ENCODE peak calls at places on chromosome 13, in seven cellular contexts. V, X, O, L, J, Y and Z are unnamed samples.

GRCh38 chr13:35987572-35988513 is 143.3 kb downstream of the DCLK1 start:
- DNase-seq in J (peak; percentile 75), O (no peak), V (no peak), X (no peak), Y (no peak), L (no peak), Z (peak; percentile 93)

GRCh38 chr13:37168151-37168550 is 62.7 kb upstream of the CSNK1A1L start:
- DNase-seq in Y (no peak), J (no peak), O (no peak), L (no peak), V (no peak), X (no peak), Z (no peak)

GRCh38 chr13:44904982-44905381 is 84.3 kb downstream of the NUFIP1 start:
- DNase-seq in Y (peak; percentile 88), L (peak; percentile 32), X (no peak), V (no peak), J (peak; percentile 28), O (peak; percentile 47), Z (peak; percentile 56)

GRCh38 chr13:113882266-113882627 is 18.4 kb upstream of the GAS6 start:
- DNase-seq in J (no peak), X (no peak), L (no peak), Y (no peak), O (no peak), V (no peak), Z (no peak)

GRCh38 chr13:101450749-101451130 is 1.7 kb upstream of the ITGBL1 start:
- DNase-seq in X (no peak), Y (no peak), L (no peak), V (no peak), O (no peak), J (no peak), Z (no peak)

GRCh38 chr13:66803759-66804456 is 426.2 kb downstream of the PCDH9 start:
- DNase-seq in L (no peak), X (no peak), V (no peak), Y (peak; percentile 50), O (no peak), J (peak; percentile 39), Z (peak; percentile 96)

GRCh38 chr13:25860862-25861261 is 191.0 kb downstream of the SHISA2 start:
- DNase-seq in J (no peak), O (no peak), X (no peak), Y (peak; percentile 75), L (no peak), V (no peak), Z (no peak)

GRCh38 chr13:79742923-79743322 is 262.0 kb downstream of the NDFIP2 start:
- DNase-seq in Y (no peak), V (no peak), J (no peak), O (no peak), X (no peak), L (no peak), Z (no peak)

GRCh38 chr13:97945342-97945741 is 8.1 kb upstream of the IPO5 start:
- DNase-seq in V (no peak), L (no peak), J (no peak), Y (peak; percentile 40), X (no peak), O (no peak), Z (no peak)

GRCh38 chr13:97855570-97855970 is 97.9 kb upstream of the IPO5 start:
- DNase-seq in L (peak; percentile 47), J (peak; percentile 73), X (no peak), Y (peak; percentile 88), O (peak; percentile 66), V (peak; percentile 88), Z (peak; percentile 79)

GRCh38 chr13:79519252-79519651 is 38.3 kb downstream of the NDFIP2 start:
- DNase-seq in Y (peak; percentile 79), J (no peak), O (no peak), X (no peak), V (no peak), L (no peak), Z (no peak)

GRCh38 chr13:108786578-108787100 is 157.2 kb downstream of the MYO16 start:
- DNase-seq in J (no peak), O (no peak), L (no peak), X (no peak), V (peak; percentile 20), Y (no peak), Z (peak; percentile 21)

GRCh38 chr13:113903361-113903760 is 39.5 kb upstream of the GAS6 start:
- DNase-seq in X (no peak), Y (peak; percentile 50), V (no peak), O (no peak), J (no peak), L (no peak), Z (no peak)

GRCh38 chr13:97749174-97749573 is 204.3 kb upstream of the IPO5 start:
- DNase-seq in L (peak; percentile 3), J (no peak), O (peak; percentile 14), X (no peak), Y (peak; percentile 60), V (no peak), Z (peak; percentile 13)

GRCh38 chr13:75876371-75877050 is 240.4 kb downstream of the LMO7 start:
- DNase-seq in J (peak; percentile 3), Y (peak; percentile 76), X (peak; percentile 40), V (peak; percentile 71), O (peak; percentile 68), L (peak; percentile 33), Z (peak; percentile 67)

GRCh38 chr13:34620073-34620858 is 321.8 kb upstream of the NBEA start:
- DNase-seq in V (no peak), O (no peak), Y (no peak), J (no peak), L (no peak), X (no peak), Z (peak; percentile 87)

GRCh38 chr13:27026396-27026795 is 145.2 kb downstream of the USP12 start:
- DNase-seq in L (no peak), X (no peak), O (no peak), V (no peak), J (no peak), Y (no peak), Z (no peak)

GRCh38 chr13:77810430-77810829 is 108.2 kb downstream of the EDNRB start:
- DNase-seq in L (peak; percentile 2), X (no peak), J (no peak), O (peak; percentile 29), Y (peak; percentile 51), V (no peak), Z (peak; percentile 41)

GRCh38 chr13:97659602-97660001 is 225.6 kb downstream of the RAP2A start:
- DNase-seq in X (no peak), J (no peak), O (no peak), L (no peak), Y (peak; percentile 13), V (peak; percentile 65), Z (peak; percentile 16)

GRCh38 chr13:90068658-90069057 is 1278.8 kb upstream of the MIR17HG start:
- DNase-seq in J (no peak), V (no peak), L (no peak), Y (no peak), O (no peak), X (no peak), Z (no peak)

GRCh38 chr13:20221772-20222171 is 10.3 kb downstream of the GJB6 start:
- DNase-seq in L (no peak), J (no peak), Y (no peak), V (no peak), O (no peak), X (no peak), Z (no peak)

GRCh38 chr13:33125821-33126570 is 109.8 kb downstream of the KL start:
- DNase-seq in L (peak; percentile 76), X (no peak), O (no peak), J (no peak), V (peak; percentile 19), Y (peak; percentile 98), Z (peak; percentile 62)